ENCODE peak calls at places on chromosomes 13 and 19, in eight cellular contexts. One of them, this sample, is unnamed.
A peak's percentile ranks its signal among the peaks of the same experiment; 100 is the strongest.

GRCh38 chr13:48542581-48543341 is 9.9 kb upstream of the RCBTB2 start:
- DNase-seq in pancreas: peak; percentile 33
- DNase-seq in AG04449: no peak
- DNase-seq in HFF-Myc: no peak
- DNase-seq in H7: peak; percentile 14
- DNase-seq in heart right ventricle: peak; percentile 47
- DNase-seq in NB4: peak; percentile 42
- DNase-seq in lower lobe of right lung: peak; percentile 55
- DNase-seq in this sample: no peak

GRCh38 chr13:31038834-31039552 is 106.5 kb downstream of the TEX26 start:
- DNase-seq in pancreas: no peak
- DNase-seq in AG04449: no peak
- DNase-seq in HFF-Myc: peak; percentile 42
- DNase-seq in H7: no peak
- DNase-seq in heart right ventricle: no peak
- DNase-seq in NB4: peak; percentile 86
- DNase-seq in lower lobe of right lung: no peak
- DNase-seq in this sample: no peak

GRCh38 chr13:110506859-110507566 is 54.5 kb downstream of the RAB20 start:
- DNase-seq in pancreas: peak; percentile 89
- DNase-seq in AG04449: no peak
- DNase-seq in HFF-Myc: no peak
- DNase-seq in H7: no peak
- DNase-seq in heart right ventricle: peak; percentile 71
- DNase-seq in NB4: no peak
- DNase-seq in lower lobe of right lung: peak; percentile 86
- DNase-seq in this sample: no peak

GRCh38 chr19:52234406-52234805 is 35.0 kb upstream of the ZNF766 start:
- DNase-seq in pancreas: no peak
- DNase-seq in AG04449: no peak
- DNase-seq in HFF-Myc: no peak
- DNase-seq in H7: no peak
- DNase-seq in heart right ventricle: no peak
- DNase-seq in NB4: no peak
- DNase-seq in lower lobe of right lung: no peak
- DNase-seq in this sample: no peak

GRCh38 chr13:51364404-51365008 is 25.0 kb downstream of the SERPINE3 start:
- DNase-seq in pancreas: no peak
- DNase-seq in AG04449: peak; percentile 28
- DNase-seq in HFF-Myc: peak; percentile 17
- DNase-seq in H7: no peak
- DNase-seq in heart right ventricle: no peak
- DNase-seq in NB4: no peak
- DNase-seq in lower lobe of right lung: no peak
- DNase-seq in this sample: no peak

GRCh38 chr19:1063030-1063908 is 3.7 kb upstream of the ARHGAP45 start:
- DNase-seq in pancreas: no peak
- DNase-seq in AG04449: no peak
- DNase-seq in HFF-Myc: no peak
- DNase-seq in H7: peak; percentile 88
- DNase-seq in heart right ventricle: no peak
- DNase-seq in NB4: peak; percentile 56
- DNase-seq in lower lobe of right lung: peak; percentile 63
- DNase-seq in this sample: no peak

GRCh38 chr19:40908981-40909380 is 26.9 kb upstream of the CYP2A7 start:
- DNase-seq in pancreas: no peak
- DNase-seq in AG04449: no peak
- DNase-seq in HFF-Myc: no peak
- DNase-seq in H7: peak; percentile 45
- DNase-seq in heart right ventricle: no peak
- DNase-seq in NB4: peak; percentile 42
- DNase-seq in lower lobe of right lung: no peak
- DNase-seq in this sample: no peak

GRCh38 chr19:37506387-37507166 is at the start of gene ZNF793:
- DNase-seq in pancreas: peak; percentile 77
- DNase-seq in AG04449: no peak
- DNase-seq in HFF-Myc: no peak
- DNase-seq in H7: peak; percentile 79
- DNase-seq in heart right ventricle: peak; percentile 84
- DNase-seq in NB4: no peak
- DNase-seq in lower lobe of right lung: peak; percentile 67
- DNase-seq in this sample: peak; percentile 63

GRCh38 chr13:30113983-30114491 is 193.3 kb downstream of the KATNAL1 start:
- DNase-seq in pancreas: no peak
- DNase-seq in AG04449: no peak
- DNase-seq in HFF-Myc: no peak
- DNase-seq in H7: no peak
- DNase-seq in heart right ventricle: no peak
- DNase-seq in NB4: no peak
- DNase-seq in lower lobe of right lung: no peak
- DNase-seq in this sample: no peak

GRCh38 chr13:31174018-31174417 is 12.3 kb upstream of the HSPH1 start:
- DNase-seq in pancreas: no peak
- DNase-seq in AG04449: no peak
- DNase-seq in HFF-Myc: no peak
- DNase-seq in H7: no peak
- DNase-seq in heart right ventricle: no peak
- DNase-seq in NB4: no peak
- DNase-seq in lower lobe of right lung: no peak
- DNase-seq in this sample: no peak

GRCh38 chr19:16001481-16002312 is 52.9 kb downstream of the OR10H4 start:
- DNase-seq in pancreas: no peak
- DNase-seq in AG04449: peak; percentile 50
- DNase-seq in HFF-Myc: peak; percentile 14
- DNase-seq in H7: no peak
- DNase-seq in heart right ventricle: no peak
- DNase-seq in NB4: peak; percentile 81
- DNase-seq in lower lobe of right lung: no peak
- DNase-seq in this sample: no peak

GRCh38 chr19:23762884-23763711 is 4.4 kb upstream of the ZNF681 start:
- DNase-seq in pancreas: peak; percentile 86
- DNase-seq in AG04449: no peak
- DNase-seq in HFF-Myc: no peak
- DNase-seq in H7: peak; percentile 89
- DNase-seq in heart right ventricle: peak; percentile 87
- DNase-seq in NB4: peak; percentile 68
- DNase-seq in lower lobe of right lung: peak; percentile 91
- DNase-seq in this sample: peak; percentile 32

GRCh38 chr19:56974554-56975207 is 134.2 kb upstream of the PEG3 start:
- DNase-seq in pancreas: no peak
- DNase-seq in AG04449: no peak
- DNase-seq in HFF-Myc: no peak
- DNase-seq in H7: no peak
- DNase-seq in heart right ventricle: no peak
- DNase-seq in NB4: no peak
- DNase-seq in lower lobe of right lung: no peak
- DNase-seq in this sample: no peak

GRCh38 chr13:48265217-48265815 is 32.3 kb downstream of the ITM2B start:
- DNase-seq in pancreas: no peak
- DNase-seq in AG04449: no peak
- DNase-seq in HFF-Myc: no peak
- DNase-seq in H7: no peak
- DNase-seq in heart right ventricle: no peak
- DNase-seq in NB4: no peak
- DNase-seq in lower lobe of right lung: no peak
- DNase-seq in this sample: no peak

GRCh38 chr19:574658-575526 is 2.5 kb downstream of the BSG start:
- DNase-seq in pancreas: peak; percentile 51
- DNase-seq in AG04449: no peak
- DNase-seq in HFF-Myc: no peak
- DNase-seq in H7: no peak
- DNase-seq in heart right ventricle: peak; percentile 69
- DNase-seq in NB4: peak; percentile 54
- DNase-seq in lower lobe of right lung: no peak
- DNase-seq in this sample: no peak

GRCh38 chr13:31207630-31208549 is 8.1 kb downstream of the B3GLCT start:
- DNase-seq in pancreas: no peak
- DNase-seq in AG04449: no peak
- DNase-seq in HFF-Myc: no peak
- DNase-seq in H7: peak; percentile 53
- DNase-seq in heart right ventricle: peak; percentile 55
- DNase-seq in NB4: no peak
- DNase-seq in lower lobe of right lung: no peak
- DNase-seq in this sample: no peak

GRCh38 chr13:97160421-97160820 is 61.7 kb upstream of the MBNL2 start:
- DNase-seq in pancreas: no peak
- DNase-seq in AG04449: no peak
- DNase-seq in HFF-Myc: no peak
- DNase-seq in H7: no peak
- DNase-seq in heart right ventricle: no peak
- DNase-seq in NB4: no peak
- DNase-seq in lower lobe of right lung: no peak
- DNase-seq in this sample: no peak

GRCh38 chr19:29670255-29670654 is 5.0 kb downstream of the PLEKHF1 start:
- DNase-seq in pancreas: no peak
- DNase-seq in AG04449: no peak
- DNase-seq in HFF-Myc: no peak
- DNase-seq in H7: no peak
- DNase-seq in heart right ventricle: no peak
- DNase-seq in NB4: no peak
- DNase-seq in lower lobe of right lung: no peak
- DNase-seq in this sample: no peak

GRCh38 chr19:29673451-29674371 is 8.4 kb downstream of the PLEKHF1 start:
- DNase-seq in pancreas: no peak
- DNase-seq in AG04449: no peak
- DNase-seq in HFF-Myc: no peak
- DNase-seq in H7: no peak
- DNase-seq in heart right ventricle: no peak
- DNase-seq in NB4: no peak
- DNase-seq in lower lobe of right lung: no peak
- DNase-seq in this sample: no peak

GRCh38 chr19:29672319-29672932 is 7.2 kb downstream of the PLEKHF1 start:
- DNase-seq in pancreas: no peak
- DNase-seq in AG04449: no peak
- DNase-seq in HFF-Myc: no peak
- DNase-seq in H7: no peak
- DNase-seq in heart right ventricle: no peak
- DNase-seq in NB4: no peak
- DNase-seq in lower lobe of right lung: no peak
- DNase-seq in this sample: no peak

GRCh38 chr19:29672933-29673336 is 7.7 kb downstream of the PLEKHF1 start:
- DNase-seq in pancreas: no peak
- DNase-seq in AG04449: no peak
- DNase-seq in HFF-Myc: no peak
- DNase-seq in H7: no peak
- DNase-seq in heart right ventricle: no peak
- DNase-seq in NB4: no peak
- DNase-seq in lower lobe of right lung: no peak
- DNase-seq in this sample: no peak

GRCh38 chr19:29671393-29672076 is 6.3 kb downstream of the PLEKHF1 start:
- DNase-seq in pancreas: no peak
- DNase-seq in AG04449: no peak
- DNase-seq in HFF-Myc: no peak
- DNase-seq in H7: peak; percentile 62
- DNase-seq in heart right ventricle: peak; percentile 55
- DNase-seq in NB4: peak; percentile 27
- DNase-seq in lower lobe of right lung: peak; percentile 78
- DNase-seq in this sample: peak; percentile 30
- H3K4me3 ChIP-seq in pancreas: no peak overlapping the region
- H3K4me3 ChIP-seq in AG04449: no peak overlapping the region
- H3K4me3 ChIP-seq in HFF-Myc: no peak overlapping the region
- H3K4me3 ChIP-seq in H7: no peak overlapping the region
- H3K4me3 ChIP-seq in heart right ventricle: no peak overlapping the region
- H3K4me3 ChIP-seq in NB4: no peak overlapping the region
- H3K4me3 ChIP-seq in lower lobe of right lung: peak overlapping the region; percentile 4
- H3K4me3 ChIP-seq in this sample: no peak overlapping the region

GRCh38 chr19:5434970-5435641 is 20.1 kb upstream of the ZNRF4 start:
- DNase-seq in pancreas: no peak
- DNase-seq in AG04449: peak; percentile 36
- DNase-seq in HFF-Myc: peak; percentile 48
- DNase-seq in H7: peak; percentile 31
- DNase-seq in heart right ventricle: no peak
- DNase-seq in NB4: no peak
- DNase-seq in lower lobe of right lung: no peak
- DNase-seq in this sample: no peak

GRCh38 chr19:5434351-5434917 is 20.8 kb upstream of the ZNRF4 start:
- DNase-seq in pancreas: no peak
- DNase-seq in AG04449: no peak
- DNase-seq in HFF-Myc: no peak
- DNase-seq in H7: peak; percentile 47
- DNase-seq in heart right ventricle: no peak
- DNase-seq in NB4: no peak
- DNase-seq in lower lobe of right lung: no peak
- DNase-seq in this sample: no peak

GRCh38 chr19:5436101-5436947 is 18.9 kb upstream of the ZNRF4 start:
- DNase-seq in pancreas: no peak
- DNase-seq in AG04449: peak; percentile 12
- DNase-seq in HFF-Myc: no peak
- DNase-seq in H7: peak; percentile 100
- DNase-seq in heart right ventricle: no peak
- DNase-seq in NB4: no peak
- DNase-seq in lower lobe of right lung: no peak
- DNase-seq in this sample: no peak

GRCh38 chr19:5435642-5436017 is 19.6 kb upstream of the ZNRF4 start:
- DNase-seq in pancreas: no peak
- DNase-seq in AG04449: no peak
- DNase-seq in HFF-Myc: no peak
- DNase-seq in H7: no peak
- DNase-seq in heart right ventricle: no peak
- DNase-seq in NB4: no peak
- DNase-seq in lower lobe of right lung: no peak
- DNase-seq in this sample: no peak

GRCh38 chr19:5436948-5437306 is 18.3 kb upstream of the ZNRF4 start:
- DNase-seq in pancreas: no peak
- DNase-seq in AG04449: no peak
- DNase-seq in HFF-Myc: no peak
- DNase-seq in H7: no peak
- DNase-seq in heart right ventricle: no peak
- DNase-seq in NB4: no peak
- DNase-seq in lower lobe of right lung: no peak
- DNase-seq in this sample: no peak
- H3K4me3 ChIP-seq in pancreas: no peak overlapping the region
- H3K4me3 ChIP-seq in AG04449: peak overlapping the region; percentile 55
- H3K4me3 ChIP-seq in HFF-Myc: peak overlapping the region; percentile 21
- H3K4me3 ChIP-seq in H7: peak overlapping the region; percentile 66
- H3K4me3 ChIP-seq in heart right ventricle: no peak overlapping the region
- H3K4me3 ChIP-seq in NB4: no peak overlapping the region
- H3K4me3 ChIP-seq in lower lobe of right lung: no peak overlapping the region
- H3K4me3 ChIP-seq in this sample: no peak overlapping the region

GRCh38 chr19:10835089-10835753 is 791 bp downstream of the TMED1 start:
- DNase-seq in pancreas: peak; percentile 73
- DNase-seq in AG04449: no peak
- DNase-seq in HFF-Myc: no peak
- DNase-seq in H7: no peak
- DNase-seq in heart right ventricle: no peak
- DNase-seq in NB4: peak; percentile 32
- DNase-seq in lower lobe of right lung: no peak
- DNase-seq in this sample: no peak
- H3K4me3 ChIP-seq in pancreas: peak overlapping the region; percentile 72
- H3K4me3 ChIP-seq in AG04449: peak overlapping the region; percentile 55
- H3K4me3 ChIP-seq in HFF-Myc: peak overlapping the region; percentile 59
- H3K4me3 ChIP-seq in H7: peak overlapping the region; percentile 48
- H3K4me3 ChIP-seq in heart right ventricle: peak overlapping the region; percentile 6
- H3K4me3 ChIP-seq in NB4: peak overlapping the region; percentile 49
- H3K4me3 ChIP-seq in lower lobe of right lung: peak overlapping the region; percentile 80
- H3K4me3 ChIP-seq in this sample: peak overlapping the region; percentile 58

DNA sequence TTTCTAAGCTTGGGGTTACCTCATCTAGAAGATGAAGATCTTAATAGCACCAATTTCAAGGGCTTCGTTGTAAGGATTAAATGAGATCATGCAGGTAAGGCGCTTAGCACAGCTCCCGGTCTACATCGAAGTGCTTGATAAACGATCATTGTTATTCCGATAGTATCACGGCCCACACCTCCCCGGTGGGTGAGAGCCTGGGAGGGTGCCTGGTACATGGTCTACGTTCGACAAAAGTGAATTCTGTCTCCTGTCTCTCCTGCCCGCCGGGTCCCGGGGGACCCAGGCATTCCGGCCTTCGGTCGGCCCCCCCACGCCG is 501 bp upstream of the MYH14 start:
- DNase-seq in pancreas: no peak
- DNase-seq in AG04449: no peak
- DNase-seq in HFF-Myc: no peak
- DNase-seq in H7: no peak
- DNase-seq in heart right ventricle: no peak
- DNase-seq in NB4: no peak
- DNase-seq in lower lobe of right lung: no peak
- DNase-seq in this sample: no peak
- H3K4me3 ChIP-seq in pancreas: peak overlapping the region; percentile 56
- H3K4me3 ChIP-seq in AG04449: no peak overlapping the region
- H3K4me3 ChIP-seq in HFF-Myc: no peak overlapping the region
- H3K4me3 ChIP-seq in H7: peak overlapping the region; percentile 36
- H3K4me3 ChIP-seq in heart right ventricle: peak overlapping the region; percentile 64
- H3K4me3 ChIP-seq in NB4: no peak overlapping the region
- H3K4me3 ChIP-seq in lower lobe of right lung: peak overlapping the region; percentile 58
- H3K4me3 ChIP-seq in this sample: no peak overlapping the region